ENCODE peak calls at places on chromosome X, in seven cellular contexts. J, S, X, Q, K, W and N are unnamed samples.

GRCh38 chrX:144586756-144587155 is 660.5 kb upstream of the SPANXN1 start:
- DNase-seq in J (no peak), K (peak), Q (peak), W (no peak), S (peak), X (no peak), N (peak)

GRCh38 chrX:19698125-19698524 is 182.8 kb upstream of the MAP3K15 start:
- DNase-seq in X (no peak), S (peak), K (peak), W (peak), J (no peak), Q (peak), N (peak)

GRCh38 chrX:101744085-101744484 is 84.4 kb upstream of the ARMCX2 start:
- DNase-seq in J (no peak), K (peak), S (peak), W (no peak), Q (peak), X (no peak), N (peak)

GRCh38 chrX:24475480-24475879 is 10.4 kb downstream of the PDK3 start:
- DNase-seq in J (no peak), K (no peak), X (no peak), S (no peak), W (no peak), Q (no peak), N (no peak)

GRCh38 chrX:114985967-114986592 is 31.3 kb downstream of the IL13RA2 start:
- DNase-seq in Q (peak), W (no peak), S (peak), K (peak), X (no peak), J (no peak), N (no peak)

GRCh38 chrX:39755152-39756032 is 342.4 kb downstream of the BCOR start:
- DNase-seq in X (no peak), Q (peak), S (peak), K (peak), W (peak), J (no peak), N (peak)

GRCh38 chrX:49884290-49884862 is 5.1 kb downstream of the USP27X start:
- DNase-seq in Q (peak), W (no peak), X (peak), S (peak), K (peak), J (peak), N (peak)

GRCh38 chrX:56968980-56969379 is 26.4 kb downstream of the SPIN3 start:
- DNase-seq in X (no peak), S (peak), Q (no peak), K (no peak), W (peak), J (no peak), N (no peak)

GRCh38 chrX:136812286-136812685 is 31.6 kb upstream of the ARHGEF6 start:
- DNase-seq in W (no peak), X (no peak), S (peak), Q (no peak), J (no peak), K (peak), N (no peak)

GRCh38 chrX:131288738-131289511 is at the start of gene IGSF1:
- DNase-seq in J (no peak), Q (peak), K (peak), X (no peak), S (peak), W (no peak), N (peak)

GRCh38 chrX:9205599-9206223 is 171.8 kb upstream of the FAM9B start:
- DNase-seq in J (no peak), Q (no peak), X (no peak), S (no peak), W (no peak), K (no peak), N (no peak)

GRCh38 chrX:74613350-74614192 is 853 bp downstream of the RLIM start:
- DNase-seq in K (peak), X (no peak), Q (peak), S (peak), J (no peak), W (no peak), N (peak)

GRCh38 chrX:2514131-2514530 is 13.4 kb upstream of the DHRSX start:
- DNase-seq in K (no peak), X (no peak), J (no peak), Q (no peak), S (no peak), W (no peak), N (no peak)

GRCh38 chrX:153708415-153708814 is 15.8 kb downstream of the BCAP31 start:
- DNase-seq in J (peak), X (no peak), K (peak), Q (peak), W (peak), S (peak), N (peak)

GRCh38 chrX:113391875-113392274 is 551.2 kb upstream of the AMOT start:
- DNase-seq in K (no peak), W (no peak), J (no peak), X (no peak), Q (no peak), S (no peak), N (no peak)

GRCh38 chrX:42220722-42221121 is 297.4 kb upstream of the CASK start:
- DNase-seq in S (no peak), J (no peak), Q (no peak), K (no peak), W (no peak), X (no peak), N (no peak)

GRCh38 chrX:132740316-132741123 is 217.9 kb downstream of the HS6ST2 start:
- DNase-seq in W (no peak), X (no peak), K (peak), J (no peak), Q (peak), S (no peak), N (no peak)

GRCh38 chrX:2658585-2659292 is 32.4 kb upstream of the CD99 start:
- DNase-seq in X (no peak), J (no peak), W (no peak), K (no peak), S (no peak), Q (no peak), N (no peak)

GRCh38 chrX:42459735-42460134 is 318.2 kb downstream of the PPP1R2C start:
- DNase-seq in K (no peak), J (no peak), S (no peak), X (no peak), W (no peak), Q (no peak), N (no peak)

GRCh38 chrX:35919536-35920309 is at the start of gene CFAP47:
- DNase-seq in K (no peak), X (no peak), J (no peak), S (no peak), Q (peak), W (no peak), N (peak)

GRCh38 chrX:39613508-39613921 is 484.2 kb downstream of the BCOR start:
- DNase-seq in K (no peak), W (no peak), X (no peak), J (peak), S (no peak), Q (peak), N (peak)

GRCh38 chrX:3129256-3129655 is 88.0 kb downstream of the ARSF start:
- DNase-seq in S (peak), Q (peak), J (no peak), W (peak), X (no peak), K (peak), N (no peak)

GRCh38 chrX:46903458-46904242 is 8.6 kb upstream of the JADE3 start:
- DNase-seq in K (peak), W (peak), Q (peak), X (peak), J (peak), S (peak), N (peak)

GRCh38 chrX:19682712-19683331 is 167.5 kb upstream of the MAP3K15 start:
- DNase-seq in K (peak), S (peak), X (peak), Q (no peak), W (peak), J (peak), N (peak)

GRCh38 chrX:119507206-119507605 is 39.0 kb downstream of the SLC25A5 start:
- DNase-seq in J (no peak), K (no peak), S (no peak), Q (no peak), X (no peak), W (no peak), N (no peak)

GRCh38 chrX:29553542-29553941 is 661.8 kb upstream of the MAGEB2 start:
- DNase-seq in J (no peak), K (peak), Q (no peak), W (no peak), S (no peak), X (no peak), N (no peak)

GRCh38 chrX:53071064-53071463 is 11.1 kb upstream of the TSPYL2 start:
- DNase-seq in J (no peak), S (no peak), Q (no peak), W (no peak), K (no peak), X (no peak), N (no peak)

GRCh38 chrX:117996918-117997480 is 119.6 kb downstream of the KLHL13 start:
- DNase-seq in J (peak), X (no peak), K (peak), Q (peak), S (no peak), W (no peak), N (no peak)
- TF ChIP-seq CTCF in J (no peak), X (no peak), K (peak), Q (peak), S (no peak), W (no peak), N (peak)

DNA sequence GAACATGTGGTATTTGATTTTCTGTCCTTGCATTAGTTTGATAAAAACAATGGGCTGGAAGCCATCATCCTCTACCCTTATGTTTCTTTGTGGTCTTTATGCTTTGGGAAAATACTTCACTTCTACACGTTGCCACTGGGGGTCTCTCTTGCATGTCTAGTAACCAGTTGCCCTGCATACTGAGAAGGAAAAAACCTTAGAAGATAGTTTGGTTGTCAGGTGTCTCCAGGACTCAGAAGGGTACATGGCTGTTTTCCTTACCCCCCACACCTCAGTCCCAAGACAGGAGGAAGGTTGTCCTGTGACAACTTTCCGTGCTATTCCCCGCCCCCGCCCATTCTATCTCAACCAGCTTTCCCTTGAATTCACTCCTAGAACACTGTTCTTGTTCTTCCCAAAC is 62.1 kb upstream of the LANCL3 start:
- DNase-seq in S (no peak), X (no peak), Q (peak), W (no peak), K (peak), J (no peak), N (peak)
- TF ChIP-seq CTCF in S (peak), X (no peak), Q (peak), W (no peak), K (peak), J (no peak), N (peak)

DNA sequence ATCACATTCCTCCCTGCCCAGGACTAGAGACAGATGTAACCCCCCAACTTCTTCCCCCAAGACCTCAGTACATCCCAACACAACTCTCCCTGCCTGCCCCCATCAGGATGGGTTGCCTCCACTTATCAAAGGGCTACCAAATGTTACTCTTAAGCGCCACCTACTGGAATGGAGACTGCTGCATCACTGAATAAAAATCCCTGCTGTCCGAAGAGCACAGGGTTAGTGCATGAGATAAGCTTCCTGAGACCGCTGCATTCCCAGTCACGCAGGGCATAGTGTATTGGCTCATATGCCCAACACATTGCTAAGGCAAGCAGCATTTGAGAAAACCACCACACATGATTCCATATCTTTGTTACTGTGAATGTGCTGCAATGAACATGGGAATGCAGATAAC is 544.5 kb downstream of the PPP4R3C start:
- DNase-seq in K (peak), X (no peak), Q (peak), J (peak), S (no peak), W (no peak), N (no peak)
- TF ChIP-seq CTCF in K (peak), X (no peak), Q (peak), J (peak), S (no peak), W (no peak), N (peak)

GRCh38 chrX:11190745-11191510 is 79.8 kb downstream of the HCCS start:
- DNase-seq in J (no peak), X (no peak), Q (peak), K (no peak), W (no peak), S (no peak), N (no peak)

GRCh38 chrX:11193035-11193469 is 81.9 kb downstream of the HCCS start:
- DNase-seq in X (no peak), Q (no peak), S (peak), K (peak), W (peak), J (no peak), N (no peak)

GRCh38 chrX:11197671-11198070 is 86.5 kb downstream of the HCCS start:
- DNase-seq in S (no peak), X (no peak), W (no peak), K (no peak), Q (no peak), J (no peak), N (no peak)

GRCh38 chrX:11196476-11196875 is 85.3 kb downstream of the HCCS start:
- DNase-seq in S (peak), J (no peak), W (peak), K (peak), Q (no peak), X (no peak), N (no peak)
- TF ChIP-seq CTCF in S (no peak), J (no peak), W (no peak), K (no peak), Q (no peak), X (no peak), N (no peak)

GRCh38 chrX:28542791-28543190 is 44.5 kb upstream of the IL1RAPL1 start:
- DNase-seq in W (no peak), X (no peak), S (no peak), Q (no peak), K (no peak), J (no peak), N (no peak)
- TF ChIP-seq CTCF in W (no peak), X (no peak), S (no peak), Q (no peak), K (no peak), J (no peak), N (no peak)

GRCh38 chrX:17372052-17372451 is 2.9 kb upstream of the NHS start:
- DNase-seq in W (no peak), X (no peak), K (no peak), Q (no peak), S (no peak), J (no peak), N (no peak)
- TF ChIP-seq CTCF in W (no peak), X (no peak), K (no peak), Q (no peak), S (no peak), J (no peak), N (no peak)

DNA sequence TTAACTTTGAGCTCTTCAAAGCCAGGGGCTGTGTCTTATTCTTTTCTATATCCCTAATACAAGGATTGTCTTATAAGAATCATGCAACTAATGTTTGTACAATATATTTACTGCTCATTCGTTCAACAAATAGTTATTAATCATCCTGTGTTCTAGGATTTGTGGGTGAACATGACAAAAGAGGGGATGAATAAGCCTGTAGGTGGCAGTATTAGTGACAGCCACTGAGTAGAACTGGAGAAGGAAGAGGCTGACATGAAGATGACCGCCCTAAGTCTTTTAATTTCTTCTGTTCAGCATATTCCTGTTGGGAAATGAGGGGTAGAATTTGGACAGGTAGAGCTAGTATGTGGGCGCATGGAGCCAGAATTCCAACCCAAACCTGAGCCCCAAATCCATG is 11.9 kb upstream of the LINC00632 start:
- DNase-seq in J (no peak), S (no peak), K (no peak), W (no peak), Q (no peak), X (no peak), N (no peak)
- TF ChIP-seq CTCF in J (no peak), S (peak), K (no peak), W (no peak), Q (no peak), X (no peak), N (peak)

DNA sequence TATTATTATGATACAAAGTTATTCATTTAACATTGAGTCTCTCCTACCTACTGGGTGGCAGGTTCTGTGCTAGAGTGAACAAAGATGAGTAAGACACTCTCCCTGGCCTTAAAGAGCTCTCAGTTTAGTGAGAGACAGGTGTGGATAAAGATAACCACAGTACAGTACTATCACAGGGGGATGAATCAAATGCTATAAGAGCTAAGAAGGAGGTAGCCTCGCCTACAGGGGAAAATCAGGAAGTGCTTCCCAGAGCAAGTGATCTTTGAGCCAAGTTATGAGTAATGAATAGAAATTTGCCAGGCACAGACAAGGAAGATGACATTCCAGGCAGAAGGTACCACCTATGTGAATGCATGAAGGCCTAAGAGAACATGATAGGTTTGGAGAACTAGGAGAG is 3.4 kb upstream of the IGBP1 start:
- DNase-seq in S (peak), W (peak), Q (peak), X (no peak), K (peak), J (no peak), N (no peak)
- TF ChIP-seq CTCF in S (no peak), W (no peak), Q (no peak), X (no peak), K (peak), J (no peak), N (no peak)